ENCODE peak calls at places on chromosomes 12 and 14, in four cellular contexts. P is GM12878, D is K562, C is HepG2. E is an unnamed sample.

GRCh38 chr14:89349196-89350008 is 67.6 kb downstream of the FOXN3 start:
- DNase-seq in P (no peak), D (no peak), C (no peak), E (no peak)

GRCh38 chr14:104822821-104823615 is 22.1 kb downstream of the ZBTB42 start:
- DNase-seq in P (no peak), D (no peak), C (no peak), E (no peak)

GRCh38 chr12:4272014-4272975 is 1.3 kb upstream of the CCND2 start:
- DNase-seq in P (peak), D (peak), C (no peak), E (peak)

GRCh38 chr14:50601405-50601804 is 41.5 kb downstream of the ATL1 start:
- DNase-seq in P (no peak), D (no peak), C (no peak), E (no peak)

GRCh38 chr14:51368721-51369163 is 128.7 kb downstream of the TMX1 start:
- DNase-seq in P (no peak), D (no peak), C (no peak), E (no peak)

GRCh38 chr12:121209221-121209620 is 708 bp upstream of the P2RX4 start:
- DNase-seq in P (no peak), D (no peak), C (no peak), E (no peak)

GRCh38 chr12:3333583-3333982 is 157.4 kb upstream of the PRMT8 start:
- DNase-seq in P (no peak), D (peak), C (peak), E (peak)

GRCh38 chr12:109738878-109739665 is 25.4 kb downstream of the FAM222A start:
- DNase-seq in P (no peak), D (no peak), C (no peak), E (no peak)

GRCh38 chr12:119649202-119649808 is 18.6 kb upstream of the PRKAB1 start:
- DNase-seq in P (no peak), D (peak), C (no peak), E (peak)

GRCh38 chr12:108082506-108082905 is 46.6 kb upstream of the WSCD2 start:
- DNase-seq in P (no peak), D (no peak), C (no peak), E (no peak)

GRCh38 chr14:68544150-68544892 is 248.5 kb downstream of the ZFP36L1 start:
- DNase-seq in P (no peak), D (peak), C (no peak), E (no peak)

GRCh38 chr12:52761802-52762201 is 15.3 kb downstream of the KRT76 start:
- DNase-seq in P (no peak), D (no peak), C (no peak), E (no peak)

GRCh38 chr14:28612414-28612813 is 154.2 kb upstream of the FOXG1 start:
- DNase-seq in P (no peak), D (no peak), C (no peak), E (no peak)

GRCh38 chr14:105844810-105845724 is 318.7 kb downstream of the TMEM121 start:
- DNase-seq in P (no peak), D (no peak), C (no peak), E (no peak)

GRCh38 chr14:66432334-66432733 is 53.8 kb upstream of the CCDC196 start:
- DNase-seq in P (no peak), D (no peak), C (no peak), E (no peak)

GRCh38 chr14:102592969-102593840 is 756 bp downstream of the RCOR1 start:
- DNase-seq in P (no peak), D (peak), C (no peak), E (peak)

GRCh38 chr14:101357038-101357437 is 204.3 kb upstream of the DIO3 start:
- DNase-seq in P (no peak), D (no peak), C (no peak), E (no peak)

GRCh38 chr14:74596747-74597456 is 15.1 kb downstream of the LTBP2 start:
- DNase-seq in P (no peak), D (no peak), C (no peak), E (no peak)

GRCh38 chr14:22791302-22791701 is 23.9 kb downstream of the SLC7A7 start:
- DNase-seq in P (no peak), D (no peak), C (no peak), E (no peak)
- TF ChIP-seq FOXK2 in P (no peak), D (no peak), C (no peak), E (no peak)

GRCh38 chr14:39395555-39396254 is 36.5 kb downstream of the FBXO33 start:
- DNase-seq in P (no peak), D (peak), C (no peak), E (no peak)
- TF ChIP-seq FOXM1 in P (no peak), D (no peak), C (no peak), E (no peak)

GRCh38 chr12:106297681-106298080 is 4.9 kb upstream of the TCP11L2 start:
- DNase-seq in P (no peak), D (no peak), C (no peak), E (no peak)
- TF ChIP-seq FOXK2 in P (no peak), D (no peak), C (no peak), E (no peak)

GRCh38 chr12:33267641-33268040 is 172.0 kb downstream of the SYT10 start:
- DNase-seq in P (no peak), D (no peak), C (no peak), E (no peak)

GRCh38 chr12:33265037-33265436 is 174.6 kb downstream of the SYT10 start:
- DNase-seq in P (no peak), D (no peak), C (no peak), E (no peak)

DNA sequence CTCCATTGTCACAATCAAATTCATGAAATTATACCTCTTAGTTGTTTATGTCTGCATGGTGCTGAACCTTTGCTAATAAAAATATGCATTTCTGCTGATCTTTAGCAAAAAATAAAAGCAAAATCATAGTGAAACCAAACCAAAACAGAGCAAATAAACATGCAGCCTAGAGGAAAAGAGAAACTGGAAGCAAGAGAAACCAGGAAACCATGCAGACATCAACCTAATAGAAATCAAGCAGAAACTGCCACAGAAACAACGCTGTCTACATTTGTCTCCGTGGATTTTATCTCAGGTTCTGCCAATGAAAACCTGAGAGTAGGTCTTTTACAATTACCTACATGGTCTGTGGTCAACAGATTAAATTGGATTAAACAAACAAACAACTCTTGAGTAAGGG is 173.7 kb downstream of the SYT10 start:
- DNase-seq in P (no peak), D (no peak), C (no peak), E (no peak)
- TF ChIP-seq FOXM1 in P (no peak), D (no peak), C (no peak), E (no peak)

GRCh38 chr12:23585156-23585781 is 364.2 kb downstream of the SOX5 start:
- DNase-seq in P (no peak), D (no peak), C (no peak), E (no peak)

DNA sequence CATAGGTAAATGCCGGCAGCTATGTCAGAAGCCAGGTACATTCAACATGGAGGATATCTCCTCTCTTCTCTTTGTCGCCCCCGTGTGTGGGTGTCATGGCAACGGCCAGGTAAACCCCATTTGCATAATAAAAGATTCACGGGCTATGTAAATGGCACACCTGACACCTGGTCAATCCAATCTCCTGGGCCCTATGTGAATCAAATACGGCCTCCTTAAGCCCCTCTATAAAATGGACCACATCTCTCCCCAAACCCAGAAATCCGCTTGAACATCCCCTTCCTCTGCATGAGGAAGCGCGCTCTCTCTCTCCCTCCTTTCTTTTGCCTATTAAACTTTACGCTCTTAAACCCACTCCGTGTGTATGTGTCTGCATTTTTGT is 363.7 kb downstream of the SOX5 start:
- DNase-seq in P (no peak), D (no peak), C (no peak), E (no peak)
- TF ChIP-seq FOXK2 in P (no peak), D (no peak), C (no peak), E (no peak)

DNA sequence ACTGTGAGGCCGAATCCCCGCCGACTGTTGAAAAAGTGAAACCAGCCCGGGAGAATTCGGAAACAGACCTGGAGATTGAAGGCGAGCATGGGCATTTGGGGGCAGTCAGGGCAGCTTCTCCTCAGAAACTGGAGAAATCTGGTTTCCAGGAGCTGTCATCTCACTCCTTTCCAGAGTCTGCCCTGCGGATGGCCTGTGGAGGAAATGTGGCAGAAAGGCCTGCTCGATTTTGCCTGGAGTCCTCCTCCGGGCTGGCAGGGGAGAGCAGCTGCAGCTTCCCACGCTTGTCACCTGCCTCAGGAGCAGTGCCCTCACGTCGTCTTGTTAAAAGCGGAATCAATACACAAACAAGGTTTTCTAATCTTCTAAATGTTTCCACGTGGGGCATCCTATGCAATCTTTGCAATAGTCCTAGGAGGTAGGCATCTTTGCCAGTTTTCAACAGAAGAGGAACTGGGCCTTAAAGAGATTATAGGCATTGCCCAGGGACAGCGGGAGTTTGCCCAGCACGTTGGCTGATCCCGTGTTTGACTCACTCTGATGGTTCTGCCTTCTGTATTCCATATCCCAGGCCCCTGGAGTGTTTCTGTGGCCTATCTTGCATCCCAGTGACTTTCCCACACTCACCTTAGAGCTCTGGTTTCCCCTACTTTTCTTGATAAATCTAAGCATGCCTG is 2.3 kb downstream of the LRRC74A start:
- DNase-seq in P (no peak), D (no peak), C (no peak), E (no peak)
- TF ChIP-seq FOXM1 in P (no peak), D (no peak), C (no peak), E (no peak)

GRCh38 chr12:130162267-130162666 is at the start of gene FZD10:
- DNase-seq in P (no peak), D (no peak), C (no peak), E (peak)

GRCh38 chr12:130160711-130161231 is 1.5 kb upstream of the FZD10 start:
- DNase-seq in P (no peak), D (no peak), C (no peak), E (no peak)

GRCh38 chr12:130162771-130163460 is 652 bp downstream of the FZD10 start:
- DNase-seq in P (no peak), D (no peak), C (no peak), E (no peak)

GRCh38 chr12:130160306-130160705 is 2.0 kb upstream of the FZD10 start:
- DNase-seq in P (no peak), D (no peak), C (no peak), E (no peak)

DNA sequence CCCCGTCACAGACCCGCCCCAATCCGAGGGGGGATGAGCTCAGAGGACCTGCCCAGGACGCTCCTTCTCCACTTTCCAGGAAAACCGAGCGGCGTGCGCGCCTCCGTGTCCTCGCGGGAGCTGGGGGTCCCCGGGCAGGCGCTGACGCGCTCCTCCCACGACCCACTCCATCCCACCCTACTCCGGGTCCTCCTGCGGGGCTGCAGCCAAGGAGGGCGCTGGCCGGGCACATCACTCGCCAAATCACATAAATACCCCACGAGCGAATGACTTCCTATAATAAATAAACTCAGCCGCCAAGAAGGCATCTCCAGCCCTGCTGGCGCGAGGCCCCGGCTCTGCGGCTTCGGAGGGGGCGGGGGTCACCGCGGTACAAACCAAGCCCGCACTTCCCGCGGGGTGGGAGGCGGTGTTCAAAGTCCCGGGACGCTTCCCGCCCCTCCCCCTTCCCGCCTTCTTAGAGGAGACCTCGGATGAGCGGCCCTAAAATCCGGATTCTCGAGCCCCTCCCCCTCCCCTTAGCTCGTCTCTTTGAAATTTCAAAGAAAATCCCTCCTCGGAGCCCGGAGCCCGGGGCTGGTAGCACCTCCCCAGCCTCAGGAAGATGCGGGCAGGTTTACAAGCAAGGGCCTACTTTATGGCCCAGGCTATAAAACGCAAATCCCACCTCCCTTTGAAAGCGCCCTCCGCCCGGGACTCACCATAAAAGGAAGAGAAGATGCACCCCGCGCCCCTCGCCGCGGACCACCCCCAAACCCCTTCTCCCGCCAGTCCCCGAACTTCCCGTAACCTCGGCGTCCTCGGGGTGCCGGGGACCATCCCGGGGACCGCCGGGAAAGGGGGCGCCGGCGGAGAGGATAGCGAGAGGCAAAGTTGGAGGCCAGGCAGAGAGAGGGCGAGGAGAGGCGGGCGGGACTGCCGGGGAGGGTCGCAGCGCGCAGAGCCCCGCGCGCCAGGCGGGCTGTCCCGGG is 718 bp upstream of the FZD10 start:
- DNase-seq in P (no peak), D (no peak), C (no peak), E (peak)
- TF ChIP-seq FOXK2 in P (no peak), D (no peak), C (no peak), E (no peak)